ENCODE peak calls at places on chromosome 15, in six cellular contexts. One of them, this sample, is unnamed.

GRCh38 chr15:47184003-47184404 is 533.3 kb upstream of the SEMA6D start:
- DNase-seq in GM20000: peak
- DNase-seq in lower lobe of right lung: no peak
- DNase-seq in stomach: no peak
- DNase-seq in right lobe of liver: peak
- DNase-seq in progenitor cell of endocrine pancreas: peak
- DNase-seq in this sample: peak

GRCh38 chr15:30042556-30042955 is 40.2 kb upstream of the GOLGA8J start:
- DNase-seq in lower lobe of right lung: no peak
- DNase-seq in right lobe of liver: no peak
- DNase-seq in progenitor cell of endocrine pancreas: no peak
- DNase-seq in GM20000: no peak
- DNase-seq in stomach: no peak
- DNase-seq in this sample: no peak

GRCh38 chr15:60819860-60820259 is 340.9 kb upstream of the ICE2 start:
- DNase-seq in stomach: no peak
- DNase-seq in GM20000: no peak
- DNase-seq in right lobe of liver: no peak
- DNase-seq in lower lobe of right lung: no peak
- DNase-seq in progenitor cell of endocrine pancreas: no peak
- DNase-seq in this sample: no peak

GRCh38 chr15:80876034-80876433 is 96.9 kb downstream of the CEMIP start:
- DNase-seq in progenitor cell of endocrine pancreas: no peak
- DNase-seq in GM20000: no peak
- DNase-seq in stomach: no peak
- DNase-seq in lower lobe of right lung: no peak
- DNase-seq in right lobe of liver: no peak
- DNase-seq in this sample: no peak

GRCh38 chr15:89783111-89783860 is 7.2 kb downstream of the MESP2 start:
- DNase-seq in GM20000: no peak
- DNase-seq in stomach: no peak
- DNase-seq in lower lobe of right lung: no peak
- DNase-seq in progenitor cell of endocrine pancreas: no peak
- DNase-seq in right lobe of liver: peak
- DNase-seq in this sample: no peak

GRCh38 chr15:51223771-51224229 is 114.6 kb downstream of the CYP19A1 start:
- DNase-seq in stomach: no peak
- DNase-seq in lower lobe of right lung: no peak
- DNase-seq in progenitor cell of endocrine pancreas: no peak
- DNase-seq in GM20000: no peak
- DNase-seq in right lobe of liver: no peak
- DNase-seq in this sample: no peak

GRCh38 chr15:93803406-93803805 is 428.0 kb upstream of the MCTP2 start:
- DNase-seq in stomach: no peak
- DNase-seq in right lobe of liver: no peak
- DNase-seq in progenitor cell of endocrine pancreas: no peak
- DNase-seq in GM20000: no peak
- DNase-seq in lower lobe of right lung: no peak
- DNase-seq in this sample: no peak

GRCh38 chr15:57732526-57733331 is 26.2 kb downstream of the POLR2M start:
- DNase-seq in right lobe of liver: no peak
- DNase-seq in GM20000: peak
- DNase-seq in progenitor cell of endocrine pancreas: peak
- DNase-seq in stomach: peak
- DNase-seq in lower lobe of right lung: no peak
- DNase-seq in this sample: peak

GRCh38 chr15:61367953-61368352 is 138.9 kb upstream of the RORA start:
- DNase-seq in stomach: no peak
- DNase-seq in GM20000: no peak
- DNase-seq in lower lobe of right lung: no peak
- DNase-seq in right lobe of liver: no peak
- DNase-seq in progenitor cell of endocrine pancreas: no peak
- DNase-seq in this sample: no peak

GRCh38 chr15:90347666-90348065 is 4.4 kb upstream of the ZNF774 start:
- DNase-seq in lower lobe of right lung: no peak
- DNase-seq in stomach: no peak
- DNase-seq in GM20000: no peak
- DNase-seq in right lobe of liver: no peak
- DNase-seq in progenitor cell of endocrine pancreas: no peak
- DNase-seq in this sample: no peak

GRCh38 chr15:35912196-35912595 is 366.2 kb upstream of the DPH6 start:
- DNase-seq in GM20000: no peak
- DNase-seq in lower lobe of right lung: no peak
- DNase-seq in stomach: no peak
- DNase-seq in progenitor cell of endocrine pancreas: no peak
- DNase-seq in right lobe of liver: no peak
- DNase-seq in this sample: no peak
- TF ChIP-seq CTCF in GM20000: no peak
- TF ChIP-seq CTCF in lower lobe of right lung: no peak
- TF ChIP-seq CTCF in stomach: no peak
- TF ChIP-seq CTCF in progenitor cell of endocrine pancreas: no peak
- TF ChIP-seq CTCF in right lobe of liver: peak
- TF ChIP-seq CTCF in this sample: no peak

DNA sequence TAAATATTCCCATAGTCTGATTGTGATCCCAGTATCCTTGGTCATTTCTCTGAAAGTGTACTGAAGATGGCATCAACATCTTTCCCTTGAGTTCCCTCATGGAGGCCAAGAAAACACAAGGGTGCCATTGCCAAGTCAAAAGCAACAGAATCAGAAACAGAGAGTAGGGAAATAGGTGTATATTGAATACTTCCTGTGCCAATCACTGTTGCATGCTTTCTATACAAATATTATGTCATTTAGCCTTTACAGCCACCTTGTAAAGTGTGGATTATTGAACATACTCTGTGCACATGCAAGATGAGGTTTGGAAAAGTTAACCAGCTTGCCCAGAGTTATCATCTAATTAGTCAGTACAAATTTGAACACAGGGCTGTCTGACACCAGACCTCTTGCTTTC is 117.9 kb downstream of the MAP2K5 start:
- DNase-seq in GM20000: no peak
- DNase-seq in lower lobe of right lung: no peak
- DNase-seq in stomach: no peak
- DNase-seq in progenitor cell of endocrine pancreas: no peak
- DNase-seq in right lobe of liver: no peak
- DNase-seq in this sample: no peak
- TF ChIP-seq CTCF in GM20000: no peak
- TF ChIP-seq CTCF in lower lobe of right lung: no peak
- TF ChIP-seq CTCF in stomach: no peak
- TF ChIP-seq CTCF in progenitor cell of endocrine pancreas: no peak
- TF ChIP-seq CTCF in right lobe of liver: no peak
- TF ChIP-seq CTCF in this sample: no peak

GRCh38 chr15:34335176-34335575 is 2.4 kb downstream of the SLC12A6 start:
- DNase-seq in progenitor cell of endocrine pancreas: no peak
- DNase-seq in stomach: no peak
- DNase-seq in lower lobe of right lung: no peak
- DNase-seq in GM20000: no peak
- DNase-seq in right lobe of liver: no peak
- DNase-seq in this sample: no peak

GRCh38 chr15:34336333-34336732 is 1.2 kb downstream of the SLC12A6 start:
- DNase-seq in lower lobe of right lung: peak
- DNase-seq in GM20000: no peak
- DNase-seq in progenitor cell of endocrine pancreas: no peak
- DNase-seq in stomach: no peak
- DNase-seq in right lobe of liver: no peak
- DNase-seq in this sample: no peak

GRCh38 chr15:34336947-34337556 is 529 bp downstream of the SLC12A6 start:
- DNase-seq in progenitor cell of endocrine pancreas: no peak
- DNase-seq in GM20000: no peak
- DNase-seq in lower lobe of right lung: no peak
- DNase-seq in stomach: no peak
- DNase-seq in right lobe of liver: peak
- DNase-seq in this sample: no peak

GRCh38 chr15:34338347-34338746 is 766 bp upstream of the SLC12A6 start:
- DNase-seq in GM20000: no peak
- DNase-seq in right lobe of liver: no peak
- DNase-seq in stomach: no peak
- DNase-seq in lower lobe of right lung: no peak
- DNase-seq in progenitor cell of endocrine pancreas: no peak
- DNase-seq in this sample: no peak

DNA sequence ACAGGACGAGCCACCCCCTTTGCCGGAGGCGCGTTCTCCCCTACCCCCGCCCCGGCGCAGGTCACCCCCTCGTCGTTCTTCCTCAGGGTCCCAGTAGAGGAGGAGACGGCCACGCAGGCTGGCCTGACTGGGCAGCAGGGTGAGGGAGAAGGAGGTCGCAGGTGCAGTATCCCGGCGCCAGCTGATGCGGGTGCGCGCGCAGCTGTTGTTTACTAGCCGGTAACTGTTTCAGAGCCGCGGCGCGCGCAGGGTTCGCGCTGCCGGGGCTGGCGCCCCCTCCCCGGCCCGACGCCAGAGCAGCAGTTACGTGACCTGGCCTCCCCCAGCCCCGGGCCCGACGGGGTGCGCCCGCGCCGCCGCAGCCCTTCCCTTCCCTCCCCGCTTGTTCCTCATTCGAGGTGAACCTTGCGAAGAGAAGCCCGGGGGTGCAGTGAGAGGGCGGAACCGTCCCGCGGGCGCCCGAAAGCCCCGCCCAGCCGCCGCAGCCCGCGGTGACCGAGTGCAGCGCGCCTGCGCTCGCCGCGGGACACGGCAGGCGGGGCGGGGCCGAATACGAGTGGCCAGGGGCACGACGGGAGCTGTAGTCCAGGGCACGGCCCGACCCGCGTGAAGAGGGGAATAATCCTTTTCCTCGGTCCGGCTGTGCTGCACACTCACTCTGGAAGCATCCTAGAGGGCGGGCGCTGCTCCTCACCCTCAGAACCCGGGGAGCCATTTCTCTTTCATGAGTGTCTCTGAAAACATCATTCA is at the start of gene SLC12A6:
- DNase-seq in stomach: peak
- DNase-seq in lower lobe of right lung: peak
- DNase-seq in progenitor cell of endocrine pancreas: peak
- DNase-seq in GM20000: peak
- DNase-seq in right lobe of liver: peak
- DNase-seq in this sample: peak
- TF ChIP-seq CTCF in stomach: no peak
- TF ChIP-seq CTCF in lower lobe of right lung: no peak
- TF ChIP-seq CTCF in progenitor cell of endocrine pancreas: no peak
- TF ChIP-seq CTCF in GM20000: no peak
- TF ChIP-seq CTCF in right lobe of liver: no peak
- TF ChIP-seq CTCF in this sample: no peak

GRCh38 chr15:63633312-63633711 is 36.1 kb downstream of the FBXL22 start:
- DNase-seq in lower lobe of right lung: no peak
- DNase-seq in right lobe of liver: no peak
- DNase-seq in GM20000: no peak
- DNase-seq in stomach: no peak
- DNase-seq in progenitor cell of endocrine pancreas: no peak
- DNase-seq in this sample: no peak

GRCh38 chr15:63636518-63637061 is 39.4 kb downstream of the FBXL22 start:
- DNase-seq in progenitor cell of endocrine pancreas: no peak
- DNase-seq in right lobe of liver: no peak
- DNase-seq in stomach: no peak
- DNase-seq in lower lobe of right lung: no peak
- DNase-seq in GM20000: no peak
- DNase-seq in this sample: no peak

GRCh38 chr15:63638828-63639227 is 41.6 kb downstream of the FBXL22 start:
- DNase-seq in GM20000: no peak
- DNase-seq in stomach: no peak
- DNase-seq in lower lobe of right lung: no peak
- DNase-seq in progenitor cell of endocrine pancreas: no peak
- DNase-seq in right lobe of liver: no peak
- DNase-seq in this sample: no peak

GRCh38 chr15:63630036-63630751 is 33.0 kb downstream of the FBXL22 start:
- DNase-seq in stomach: no peak
- DNase-seq in right lobe of liver: no peak
- DNase-seq in progenitor cell of endocrine pancreas: no peak
- DNase-seq in GM20000: no peak
- DNase-seq in lower lobe of right lung: no peak
- DNase-seq in this sample: no peak

GRCh38 chr15:63634154-63634553 is 37.0 kb downstream of the FBXL22 start:
- DNase-seq in GM20000: no peak
- DNase-seq in progenitor cell of endocrine pancreas: no peak
- DNase-seq in stomach: no peak
- DNase-seq in right lobe of liver: no peak
- DNase-seq in lower lobe of right lung: no peak
- DNase-seq in this sample: no peak
- TF ChIP-seq CTCF in GM20000: no peak
- TF ChIP-seq CTCF in progenitor cell of endocrine pancreas: no peak
- TF ChIP-seq CTCF in stomach: no peak
- TF ChIP-seq CTCF in right lobe of liver: no peak
- TF ChIP-seq CTCF in lower lobe of right lung: no peak
- TF ChIP-seq CTCF in this sample: no peak

GRCh38 chr15:43070249-43070648 is 35.6 kb downstream of the UBR1 start:
- DNase-seq in right lobe of liver: no peak
- DNase-seq in lower lobe of right lung: no peak
- DNase-seq in progenitor cell of endocrine pancreas: no peak
- DNase-seq in stomach: no peak
- DNase-seq in GM20000: no peak
- DNase-seq in this sample: no peak
- TF ChIP-seq CTCF in right lobe of liver: no peak
- TF ChIP-seq CTCF in lower lobe of right lung: no peak
- TF ChIP-seq CTCF in progenitor cell of endocrine pancreas: no peak
- TF ChIP-seq CTCF in stomach: no peak
- TF ChIP-seq CTCF in GM20000: no peak
- TF ChIP-seq CTCF in this sample: no peak

GRCh38 chr15:59186501-59186900 is 20.1 kb upstream of the LDHAL6B start:
- DNase-seq in lower lobe of right lung: no peak
- DNase-seq in right lobe of liver: no peak
- DNase-seq in stomach: no peak
- DNase-seq in progenitor cell of endocrine pancreas: no peak
- DNase-seq in GM20000: no peak
- DNase-seq in this sample: no peak

GRCh38 chr15:59190291-59190690 is 16.4 kb upstream of the LDHAL6B start:
- DNase-seq in progenitor cell of endocrine pancreas: no peak
- DNase-seq in right lobe of liver: no peak
- DNase-seq in stomach: no peak
- DNase-seq in lower lobe of right lung: no peak
- DNase-seq in GM20000: no peak
- DNase-seq in this sample: no peak

GRCh38 chr15:59180946-59181345 is 25.7 kb upstream of the LDHAL6B start:
- DNase-seq in stomach: no peak
- DNase-seq in GM20000: no peak
- DNase-seq in lower lobe of right lung: no peak
- DNase-seq in right lobe of liver: no peak
- DNase-seq in progenitor cell of endocrine pancreas: no peak
- DNase-seq in this sample: no peak

GRCh38 chr15:59189224-59189623 is 17.4 kb upstream of the LDHAL6B start:
- DNase-seq in right lobe of liver: no peak
- DNase-seq in lower lobe of right lung: no peak
- DNase-seq in GM20000: no peak
- DNase-seq in progenitor cell of endocrine pancreas: no peak
- DNase-seq in stomach: no peak
- DNase-seq in this sample: no peak

GRCh38 chr15:59185725-59186124 is 20.9 kb upstream of the LDHAL6B start:
- DNase-seq in GM20000: no peak
- DNase-seq in right lobe of liver: no peak
- DNase-seq in lower lobe of right lung: no peak
- DNase-seq in progenitor cell of endocrine pancreas: no peak
- DNase-seq in stomach: no peak
- DNase-seq in this sample: no peak
- TF ChIP-seq CTCF in GM20000: no peak
- TF ChIP-seq CTCF in right lobe of liver: no peak
- TF ChIP-seq CTCF in lower lobe of right lung: peak
- TF ChIP-seq CTCF in progenitor cell of endocrine pancreas: no peak
- TF ChIP-seq CTCF in stomach: no peak
- TF ChIP-seq CTCF in this sample: no peak

This sample was measured in GM13976.